ENCODE peak calls at places on chromosome 21, in five cellular contexts. B is H9, G is right cardiac atrium, N is anterior cingulate cortex, C is SW480. L is an unnamed sample.

GRCh38 chr21:44940116-44940631 is 345 bp downstream of the SLX9 start:
- DNase-seq in B (peak), G (no peak), N (no peak), C (peak), L (no peak)

GRCh38 chr21:45266518-45267389 is 20.9 kb downstream of the POFUT2 start:
- DNase-seq in B (peak), G (peak), N (no peak), C (no peak), L (no peak)

GRCh38 chr21:14956826-14957225 is 108.0 kb downstream of the NRIP1 start:
- DNase-seq in B (no peak), G (no peak), N (no peak), C (no peak), L (peak)

GRCh38 chr21:14900058-14900457 is 164.7 kb downstream of the NRIP1 start:
- DNase-seq in B (no peak), G (no peak), N (no peak), C (no peak), L (no peak)

GRCh38 chr21:45228171-45228641 is 59.5 kb downstream of the POFUT2 start:
- DNase-seq in B (no peak), G (no peak), N (no peak), C (peak), L (peak)

GRCh38 chr21:33557447-33557846 is 14.6 kb downstream of the SON start:
- DNase-seq in B (no peak), G (no peak), N (no peak), C (no peak), L (no peak)

GRCh38 chr21:26964379-26964778 is 2.5 kb downstream of the ADAMTS5 start:
- DNase-seq in B (peak), G (peak), N (no peak), C (no peak), L (no peak)

GRCh38 chr21:46060596-46061061 is 37.3 kb upstream of the COL6A2 start:
- DNase-seq in B (no peak), G (peak), N (no peak), C (peak), L (peak)

GRCh38 chr21:41428311-41428710 is 2.3 kb downstream of the MX1 start:
- DNase-seq in B (no peak), G (no peak), N (no peak), C (no peak), L (no peak)

GRCh38 chr21:45994086-45994661 is 12.6 kb downstream of the COL6A1 start:
- DNase-seq in B (no peak), G (peak), N (no peak), C (no peak), L (no peak)

GRCh38 chr21:28590026-28590425 is 402.7 kb downstream of the LTN1 start:
- DNase-seq in B (no peak), G (no peak), N (no peak), C (no peak), L (no peak)

GRCh38 chr21:45556645-45557601 is 14.7 kb upstream of the SLC19A1 start:
- DNase-seq in B (peak), G (peak), N (no peak), C (no peak), L (no peak)

GRCh38 chr21:36716387-36716786 is 17.5 kb downstream of the SIM2 start:
- DNase-seq in B (no peak), G (no peak), N (no peak), C (no peak), L (no peak)

GRCh38 chr21:40053007-40053406 is 185.8 kb downstream of the PCP4 start:
- DNase-seq in B (no peak), G (peak), N (peak), C (no peak), L (no peak)

GRCh38 chr21:31630062-31630711 is 29.3 kb upstream of the SOD1 start:
- DNase-seq in B (no peak), G (no peak), N (no peak), C (peak), L (peak)

GRCh38 chr21:37917612-37918011 is 1.4 kb upstream of the KCNJ6 start:
- DNase-seq in B (no peak), G (no peak), N (no peak), C (no peak), L (no peak)

L was measured in PC-9.